ENCODE peak calls at places on chromosome 22, in ten cellular contexts. Z is fibroblast of lung, T is dorsolateral prefrontal cortex, Q is MM.1S, E is GM10248, M is cardiac fibroblast, L is GM13977, C is ovary, R is progenitor cell of endocrine pancreas, F is foreskin keratinocyte. X is an unnamed sample.

GRCh38 chr22:30602049-30602448 is 4.9 kb upstream of the TCN2 start:
- DNase-seq in M (peak), C (no peak), F (peak), T (no peak), Q (peak), E (no peak), R (no peak), Z (peak), L (no peak), X (peak)

GRCh38 chr22:27637604-27638003 is 164.0 kb downstream of the MN1 start:
- DNase-seq in T (no peak), Z (peak), R (no peak), E (no peak), C (no peak), M (peak), L (no peak), F (peak), Q (no peak), X (no peak)

GRCh38 chr22:23913661-23914353 is 19.6 kb downstream of the MIF start:
- DNase-seq in L (peak), Z (peak), Q (peak), C (peak), E (peak), R (peak), F (peak), M (peak), T (peak), X (peak)

GRCh38 chr22:30240541-30241417 is 5.8 kb downstream of the LIF start:
- DNase-seq in F (no peak), T (no peak), M (peak), E (no peak), R (no peak), Q (no peak), L (peak), Z (no peak), C (no peak), X (no peak)

GRCh38 chr22:23833911-23834317 is 4.9 kb downstream of the DERL3 start:
- DNase-seq in L (no peak), Z (no peak), Q (no peak), R (no peak), C (peak), M (no peak), T (peak), F (no peak), E (no peak), X (no peak)

GRCh38 chr22:19719488-19720021 is 3.8 kb upstream of the GP1BB start:
- DNase-seq in M (no peak), L (no peak), F (no peak), E (no peak), R (no peak), Z (no peak), T (no peak), Q (no peak), C (no peak), X (no peak)

GRCh38 chr22:26502688-26503561 is 9.3 kb downstream of the TFIP11 start:
- DNase-seq in Z (peak), C (no peak), F (no peak), M (peak), L (peak), T (no peak), Q (peak), E (peak), R (no peak), X (peak)

GRCh38 chr22:30047364-30047738 is 32.9 kb upstream of the HORMAD2 start:
- DNase-seq in L (peak), R (no peak), T (no peak), C (no peak), Q (peak), F (no peak), E (no peak), M (peak), Z (no peak), X (peak)

GRCh38 chr22:20567993-20568417 is 60.6 kb downstream of the MED15 start:
- DNase-seq in E (no peak), C (no peak), Q (no peak), T (no peak), F (no peak), R (no peak), L (no peak), Z (no peak), M (peak), X (no peak)

GRCh38 chr22:38446018-38446601 is 8.9 kb downstream of the KCNJ4 start:
- DNase-seq in C (no peak), R (no peak), M (no peak), F (no peak), L (no peak), Q (no peak), Z (no peak), T (no peak), E (no peak), X (no peak)

GRCh38 chr22:19941365-19942070 is at the start of the genes COMT and TXNRD2:
- DNase-seq in Q (peak), E (peak), Z (peak), R (peak), C (peak), M (peak), L (peak), T (no peak), F (no peak), X (peak)

GRCh38 chr22:35102663-35103062 is 36.7 kb downstream of the ISX start:
- DNase-seq in Q (peak), M (no peak), C (no peak), Z (peak), E (peak), F (peak), R (no peak), L (peak), T (no peak), X (no peak)

GRCh38 chr22:24011735-24012068 is 598 bp downstream of the CABIN1 start:
- DNase-seq in L (no peak), T (no peak), F (no peak), Z (peak), M (peak), R (no peak), E (no peak), C (no peak), Q (no peak), X (no peak)

GRCh38 chr22:50581950-50582561 is 593 bp downstream of the CHKB start:
- DNase-seq in Q (peak), T (no peak), R (no peak), M (peak), L (peak), Z (peak), C (no peak), F (no peak), E (no peak), X (peak)

GRCh38 chr22:48647051-48647450 is 1180.6 kb downstream of the BRD1 start:
- DNase-seq in E (no peak), C (no peak), L (no peak), R (no peak), Q (no peak), M (no peak), Z (no peak), T (no peak), F (no peak), X (no peak)
- TF ChIP-seq CTCF in E (no peak), C (no peak), L (no peak), R (no peak), Q (no peak), M (no peak), Z (no peak), T (no peak), F (no peak), X (no peak)

GRCh38 chr22:32794449-32795213 is 6.9 kb upstream of the TIMP3 start:
- DNase-seq in L (no peak), Q (no peak), F (no peak), Z (peak), C (no peak), E (no peak), M (no peak), T (peak), R (no peak), X (no peak)
- TF ChIP-seq CTCF in L (no peak), Q (peak), F (peak), Z (no peak), C (no peak), E (no peak), M (no peak), T (no peak), R (no peak), X (no peak)

DNA sequence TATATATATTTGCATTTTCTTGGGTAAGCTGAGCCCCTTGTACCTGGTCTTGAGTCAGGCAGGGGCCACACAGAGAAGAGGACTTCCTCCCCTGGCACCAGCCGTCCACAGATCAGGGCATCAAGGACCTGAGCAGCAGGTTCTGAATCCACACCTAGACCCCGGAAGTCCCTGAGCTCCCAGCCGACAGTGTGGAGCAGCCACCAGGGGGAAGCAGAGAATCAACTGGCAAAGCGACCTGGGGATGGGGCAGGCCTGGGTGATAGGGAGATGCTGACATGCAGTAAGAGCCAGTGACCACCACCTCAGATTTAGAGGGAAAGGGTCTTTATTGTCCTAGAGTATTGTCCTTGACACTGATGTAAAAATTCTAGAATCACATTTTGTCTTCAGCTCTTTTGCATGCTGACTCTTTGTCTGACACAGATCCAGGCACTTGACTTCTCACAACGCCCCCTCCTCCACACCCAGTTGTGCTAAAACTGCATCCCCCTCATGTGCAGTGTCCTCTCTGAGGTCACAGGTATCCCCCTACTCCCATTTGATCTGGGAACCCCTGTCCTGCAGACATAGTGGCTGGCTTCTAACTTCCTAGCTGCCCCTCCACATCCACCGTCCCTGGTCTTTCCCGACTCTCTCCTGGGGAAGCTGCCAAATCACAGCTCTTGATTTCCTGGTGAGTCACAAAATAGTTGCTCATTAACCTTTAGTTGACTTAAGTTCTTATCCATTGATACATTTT is 109.3 kb downstream of the GGTLC2 start:
- DNase-seq in Z (peak), T (no peak), Q (peak), F (no peak), M (peak), R (peak), L (peak), C (peak), E (peak), X (peak)
- TF ChIP-seq CTCF in Z (peak), T (peak), Q (peak), F (peak), M (peak), R (peak), L (peak), C (no peak), E (peak), X (peak)

GRCh38 chr22:45553333-45554039 is 50.8 kb downstream of the FBLN1 start:
- DNase-seq in Z (peak), Q (peak), C (peak), T (peak), L (peak), R (peak), F (peak), E (peak), M (peak), X (peak)

GRCh38 chr22:45554040-45554406 is 51.3 kb downstream of the FBLN1 start:
- DNase-seq in F (no peak), Q (peak), M (no peak), Z (no peak), R (no peak), E (no peak), T (no peak), L (no peak), C (peak), X (no peak)

GRCh38 chr22:45552017-45552411 is 49.3 kb downstream of the FBLN1 start:
- DNase-seq in M (no peak), L (no peak), E (no peak), Q (no peak), C (peak), R (no peak), F (no peak), Z (no peak), T (no peak), X (no peak)

GRCh38 chr22:45551310-45552016 is 48.8 kb downstream of the FBLN1 start:
- DNase-seq in Q (no peak), E (no peak), M (no peak), T (no peak), Z (peak), R (no peak), L (no peak), C (peak), F (no peak), X (no peak)

GRCh38 chr22:45552580-45553332 is 50.1 kb downstream of the FBLN1 start:
- DNase-seq in R (no peak), M (peak), C (peak), Z (peak), Q (no peak), E (no peak), L (no peak), T (no peak), F (no peak), X (no peak)
- TF ChIP-seq CTCF in R (no peak), M (peak), C (peak), Z (peak), Q (no peak), E (no peak), L (no peak), T (peak), F (peak), X (no peak)

GRCh38 chr22:22060200-22061084 is 77.9 kb upstream of the TOP3B start:
- DNase-seq in Z (no peak), R (peak), T (peak), Q (peak), F (peak), M (peak), E (peak), L (peak), C (peak), X (peak)
- TF ChIP-seq CTCF in Z (peak), R (peak), T (peak), Q (peak), F (peak), M (peak), E (peak), L (peak), C (no peak), X (peak)